ENCODE peak calls at places on chromosomes 6 and 20, in eight cellular contexts. One of them, this sample, is unnamed.

GRCh38 chr20:4773736-4774135 is 52.0 kb downstream of the PRND start:
- DNase-seq in A549: no peak
- DNase-seq in tibial artery: no peak
- DNase-seq in CD4-positive, alpha-beta T cell: no peak
- DNase-seq in body of pancreas: no peak
- DNase-seq in heart right ventricle: no peak
- DNase-seq in breast epithelium: no peak
- DNase-seq in lung: no peak
- DNase-seq in this sample: no peak

GRCh38 chr20:64257107-64257757 is 1.7 kb downstream of the PCMTD2 start:
- DNase-seq in A549: no peak
- DNase-seq in body of pancreas: no peak
- DNase-seq in heart right ventricle: no peak
- DNase-seq in CD4-positive, alpha-beta T cell: no peak
- DNase-seq in breast epithelium: no peak
- DNase-seq in lung: no peak
- DNase-seq in tibial artery: no peak
- DNase-seq in this sample: no peak

GRCh38 chr20:982754-983153 is 19.4 kb downstream of the RSPO4 start:
- DNase-seq in CD4-positive, alpha-beta T cell: no peak
- DNase-seq in heart right ventricle: no peak
- DNase-seq in body of pancreas: no peak
- DNase-seq in breast epithelium: no peak
- DNase-seq in lung: no peak
- DNase-seq in tibial artery: no peak
- DNase-seq in A549: no peak
- DNase-seq in this sample: no peak

GRCh38 chr6:122818866-122819265 is 29.8 kb downstream of the SMPDL3A start:
- DNase-seq in CD4-positive, alpha-beta T cell: no peak
- DNase-seq in lung: no peak
- DNase-seq in heart right ventricle: no peak
- DNase-seq in body of pancreas: no peak
- DNase-seq in A549: no peak
- DNase-seq in breast epithelium: no peak
- DNase-seq in tibial artery: no peak
- DNase-seq in this sample: no peak

GRCh38 chr6:109456710-109457595 is 1.4 kb upstream of the MICAL1 start:
- DNase-seq in lung: peak
- DNase-seq in CD4-positive, alpha-beta T cell: no peak
- DNase-seq in tibial artery: peak
- DNase-seq in breast epithelium: no peak
- DNase-seq in body of pancreas: peak
- DNase-seq in A549: no peak
- DNase-seq in heart right ventricle: peak
- DNase-seq in this sample: no peak

GRCh38 chr6:2429460-2429859 is 184.1 kb upstream of the GMDS start:
- DNase-seq in body of pancreas: no peak
- DNase-seq in A549: no peak
- DNase-seq in lung: no peak
- DNase-seq in heart right ventricle: no peak
- DNase-seq in tibial artery: no peak
- DNase-seq in breast epithelium: no peak
- DNase-seq in CD4-positive, alpha-beta T cell: no peak
- DNase-seq in this sample: peak

GRCh38 chr20:23407770-23408467 is 13.4 kb downstream of the NAPB start:
- DNase-seq in body of pancreas: no peak
- DNase-seq in breast epithelium: no peak
- DNase-seq in heart right ventricle: no peak
- DNase-seq in tibial artery: no peak
- DNase-seq in CD4-positive, alpha-beta T cell: no peak
- DNase-seq in A549: no peak
- DNase-seq in lung: no peak
- DNase-seq in this sample: peak

GRCh38 chr6:80433666-80434025 is 327.2 kb downstream of the BCKDHB start:
- DNase-seq in CD4-positive, alpha-beta T cell: no peak
- DNase-seq in heart right ventricle: no peak
- DNase-seq in tibial artery: no peak
- DNase-seq in breast epithelium: no peak
- DNase-seq in body of pancreas: no peak
- DNase-seq in A549: no peak
- DNase-seq in lung: no peak
- DNase-seq in this sample: no peak

GRCh38 chr20:63970714-63971431 is 1.1 kb upstream of the ZNF512B start:
- DNase-seq in body of pancreas: no peak
- DNase-seq in breast epithelium: no peak
- DNase-seq in heart right ventricle: no peak
- DNase-seq in A549: no peak
- DNase-seq in tibial artery: no peak
- DNase-seq in lung: no peak
- DNase-seq in CD4-positive, alpha-beta T cell: no peak
- DNase-seq in this sample: no peak

GRCh38 chr20:19338380-19338779 is 125.9 kb downstream of the SLC24A3 start:
- DNase-seq in A549: no peak
- DNase-seq in CD4-positive, alpha-beta T cell: no peak
- DNase-seq in tibial artery: no peak
- DNase-seq in breast epithelium: no peak
- DNase-seq in heart right ventricle: no peak
- DNase-seq in body of pancreas: no peak
- DNase-seq in lung: no peak
- DNase-seq in this sample: no peak

GRCh38 chr6:26175428-26176181 is 88.4 kb downstream of the HFE start:
- DNase-seq in body of pancreas: no peak
- DNase-seq in CD4-positive, alpha-beta T cell: no peak
- DNase-seq in breast epithelium: no peak
- DNase-seq in heart right ventricle: no peak
- DNase-seq in A549: no peak
- DNase-seq in lung: no peak
- DNase-seq in tibial artery: no peak
- DNase-seq in this sample: no peak

GRCh38 chr6:56649782-56650181 is 7.1 kb upstream of the DST start:
- DNase-seq in body of pancreas: no peak
- DNase-seq in tibial artery: no peak
- DNase-seq in CD4-positive, alpha-beta T cell: no peak
- DNase-seq in heart right ventricle: no peak
- DNase-seq in breast epithelium: no peak
- DNase-seq in lung: no peak
- DNase-seq in A549: no peak
- DNase-seq in this sample: no peak

GRCh38 chr20:50311308-50312001 is 120.8 kb downstream of the CEBPB start:
- DNase-seq in A549: no peak
- DNase-seq in CD4-positive, alpha-beta T cell: no peak
- DNase-seq in body of pancreas: no peak
- DNase-seq in tibial artery: peak
- DNase-seq in lung: no peak
- DNase-seq in breast epithelium: no peak
- DNase-seq in heart right ventricle: no peak
- DNase-seq in this sample: no peak

GRCh38 chr6:33745558-33745957 is 1.1 kb downstream of the IP6K3 start:
- DNase-seq in heart right ventricle: no peak
- DNase-seq in body of pancreas: no peak
- DNase-seq in breast epithelium: no peak
- DNase-seq in tibial artery: no peak
- DNase-seq in CD4-positive, alpha-beta T cell: no peak
- DNase-seq in lung: no peak
- DNase-seq in A549: no peak
- DNase-seq in this sample: no peak

GRCh38 chr6:5557506-5557905 is 296.2 kb downstream of the FARS2 start:
- DNase-seq in breast epithelium: no peak
- DNase-seq in CD4-positive, alpha-beta T cell: no peak
- DNase-seq in lung: no peak
- DNase-seq in body of pancreas: no peak
- DNase-seq in A549: no peak
- DNase-seq in heart right ventricle: no peak
- DNase-seq in tibial artery: no peak
- DNase-seq in this sample: no peak

GRCh38 chr20:1327241-1327653 is 1.7 kb downstream of the SDCBP2 start:
- DNase-seq in A549: no peak
- DNase-seq in CD4-positive, alpha-beta T cell: no peak
- DNase-seq in breast epithelium: peak
- DNase-seq in lung: no peak
- DNase-seq in body of pancreas: no peak
- DNase-seq in heart right ventricle: no peak
- DNase-seq in tibial artery: peak
- DNase-seq in this sample: peak

GRCh38 chr20:35279040-35279439 is 1.1 kb upstream of the MMP24OS start:
- DNase-seq in heart right ventricle: no peak
- DNase-seq in breast epithelium: no peak
- DNase-seq in tibial artery: no peak
- DNase-seq in lung: no peak
- DNase-seq in body of pancreas: peak
- DNase-seq in A549: no peak
- DNase-seq in CD4-positive, alpha-beta T cell: no peak
- DNase-seq in this sample: no peak

GRCh38 chr20:6703047-6703446 is 64.4 kb upstream of the BMP2 start:
- DNase-seq in tibial artery: no peak
- DNase-seq in body of pancreas: no peak
- DNase-seq in CD4-positive, alpha-beta T cell: no peak
- DNase-seq in lung: no peak
- DNase-seq in heart right ventricle: no peak
- DNase-seq in A549: no peak
- DNase-seq in breast epithelium: no peak
- DNase-seq in this sample: no peak
- TF ChIP-seq CTCF in tibial artery: no peak
- TF ChIP-seq CTCF in body of pancreas: no peak
- TF ChIP-seq CTCF in CD4-positive, alpha-beta T cell: no peak
- TF ChIP-seq CTCF in lung: no peak
- TF ChIP-seq CTCF in heart right ventricle: no peak
- TF ChIP-seq CTCF in A549: no peak
- TF ChIP-seq CTCF in breast epithelium: no peak
- TF ChIP-seq CTCF in this sample: no peak

DNA sequence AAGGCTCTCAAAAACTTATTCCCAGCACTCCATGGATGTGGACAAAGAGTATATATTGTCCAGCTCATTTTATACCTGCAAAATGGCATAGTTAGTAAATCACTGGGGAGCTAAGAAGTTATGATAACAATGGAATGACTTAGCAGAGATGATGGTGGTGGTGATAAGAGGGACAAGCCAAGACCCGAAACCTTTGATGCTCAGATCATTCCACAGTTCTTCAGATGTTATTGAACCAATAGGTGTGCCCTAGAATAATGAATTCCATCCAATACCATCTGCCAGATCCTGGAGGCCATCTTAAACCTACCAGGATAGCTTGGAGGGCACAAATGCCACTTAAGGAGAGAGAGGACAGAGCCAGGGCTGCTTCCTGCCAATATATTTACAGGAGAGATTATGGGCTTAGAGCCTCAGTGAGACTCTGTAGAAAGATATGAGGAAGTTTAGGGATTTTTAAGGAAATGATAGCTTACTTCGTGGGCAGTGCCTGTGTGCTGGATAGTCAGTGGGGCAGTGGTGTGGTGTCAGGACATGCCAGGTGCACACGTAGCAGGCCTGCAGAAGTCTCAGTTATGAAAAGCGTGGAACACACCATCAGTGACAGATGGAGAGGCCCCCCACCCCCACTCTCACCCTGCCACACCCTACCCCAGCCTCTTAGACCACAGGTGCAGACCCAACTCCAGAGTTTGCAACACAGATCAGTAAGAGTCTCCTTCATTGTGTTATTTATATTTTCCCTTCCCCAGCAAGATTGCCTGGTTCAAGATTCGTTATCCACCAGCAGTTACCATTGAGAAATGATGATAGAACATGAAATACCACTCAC is 209.7 kb upstream of the SUPT3H start:
- DNase-seq in body of pancreas: no peak
- DNase-seq in heart right ventricle: no peak
- DNase-seq in tibial artery: no peak
- DNase-seq in breast epithelium: no peak
- DNase-seq in CD4-positive, alpha-beta T cell: no peak
- DNase-seq in lung: peak
- DNase-seq in A549: no peak
- DNase-seq in this sample: peak
- H3K27ac ChIP-seq in body of pancreas: no peak
- H3K27ac ChIP-seq in heart right ventricle: no peak
- H3K27ac ChIP-seq in tibial artery: no peak
- H3K27ac ChIP-seq in breast epithelium: no peak
- H3K27ac ChIP-seq in CD4-positive, alpha-beta T cell: no peak
- H3K27ac ChIP-seq in lung: no peak
- H3K27ac ChIP-seq in A549: no peak
- H3K27ac ChIP-seq in this sample: no peak

GRCh38 chr6:161721511-161721910 is 447.6 kb upstream of the AGPAT4 start:
- DNase-seq in A549: no peak
- DNase-seq in heart right ventricle: no peak
- DNase-seq in CD4-positive, alpha-beta T cell: no peak
- DNase-seq in lung: no peak
- DNase-seq in tibial artery: no peak
- DNase-seq in breast epithelium: no peak
- DNase-seq in body of pancreas: no peak
- DNase-seq in this sample: peak
- TF ChIP-seq CTCF in A549: no peak
- TF ChIP-seq CTCF in heart right ventricle: no peak
- TF ChIP-seq CTCF in CD4-positive, alpha-beta T cell: no peak
- TF ChIP-seq CTCF in lung: no peak
- TF ChIP-seq CTCF in tibial artery: no peak
- TF ChIP-seq CTCF in breast epithelium: no peak
- TF ChIP-seq CTCF in body of pancreas: no peak
- TF ChIP-seq CTCF in this sample: no peak

DNA sequence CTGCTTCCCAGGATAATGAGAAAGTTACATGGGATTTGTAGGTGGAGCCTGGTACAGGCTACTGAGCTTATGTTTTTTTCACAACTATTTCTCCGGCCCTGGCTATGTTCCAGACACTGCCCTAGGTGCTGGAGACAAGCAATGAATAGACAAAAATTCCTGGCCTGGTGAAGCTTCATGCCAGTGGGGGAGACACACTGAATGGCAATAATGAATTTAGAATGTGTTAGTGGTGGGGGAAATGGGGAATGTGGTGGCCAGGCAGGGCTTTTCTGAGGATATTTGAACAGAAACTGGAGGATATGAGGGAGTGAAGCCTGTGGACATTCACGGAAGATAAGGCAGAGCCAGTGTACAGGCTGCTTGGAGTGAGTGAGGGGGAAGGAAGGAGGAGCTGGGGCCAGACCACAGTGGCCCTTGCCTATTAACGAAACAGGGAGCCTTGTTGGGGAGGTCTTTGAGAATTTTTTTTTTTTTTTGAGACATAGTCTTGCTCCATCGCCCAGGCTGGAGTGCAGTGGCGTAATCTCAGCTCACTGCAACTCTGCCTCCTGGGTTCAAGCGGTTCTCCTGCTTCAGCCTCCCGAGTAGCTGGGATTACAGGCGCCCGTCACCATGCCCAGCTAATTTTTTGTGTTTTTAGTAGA is 6.6 kb downstream of the FOXS1 start:
- DNase-seq in heart right ventricle: no peak
- DNase-seq in A549: no peak
- DNase-seq in CD4-positive, alpha-beta T cell: no peak
- DNase-seq in breast epithelium: no peak
- DNase-seq in body of pancreas: no peak
- DNase-seq in lung: no peak
- DNase-seq in tibial artery: no peak
- DNase-seq in this sample: no peak
- H3K27ac ChIP-seq in heart right ventricle: no peak
- H3K27ac ChIP-seq in A549: peak
- H3K27ac ChIP-seq in CD4-positive, alpha-beta T cell: no peak
- H3K27ac ChIP-seq in breast epithelium: no peak
- H3K27ac ChIP-seq in body of pancreas: no peak
- H3K27ac ChIP-seq in lung: no peak
- H3K27ac ChIP-seq in tibial artery: peak
- H3K27ac ChIP-seq in this sample: no peak

GRCh38 chr6:114747995-114748625 is 405.3 kb upstream of the HS3ST5 start:
- DNase-seq in heart right ventricle: no peak
- DNase-seq in A549: no peak
- DNase-seq in tibial artery: no peak
- DNase-seq in lung: peak
- DNase-seq in breast epithelium: no peak
- DNase-seq in body of pancreas: peak
- DNase-seq in CD4-positive, alpha-beta T cell: no peak
- DNase-seq in this sample: no peak
- TF ChIP-seq CTCF in heart right ventricle: peak
- TF ChIP-seq CTCF in A549: peak
- TF ChIP-seq CTCF in tibial artery: peak
- TF ChIP-seq CTCF in lung: no peak
- TF ChIP-seq CTCF in breast epithelium: peak
- TF ChIP-seq CTCF in body of pancreas: peak
- TF ChIP-seq CTCF in CD4-positive, alpha-beta T cell: no peak
- TF ChIP-seq CTCF in this sample: peak

This sample was measured in esophagus muscularis mucosa.